ENCODE peak calls at places on chromosome 21, in four cellular contexts. U is HepG2, X is sigmoid colon, V is HCT116. Q is an unnamed sample.

GRCh38 chr21:35593000-35593502 is 467.3 kb downstream of the SETD4 start:
- DNase-seq in U (no peak), X (no peak), V (no peak), Q (no peak)

GRCh38 chr21:15204140-15204774 is 139.5 kb upstream of the NRIP1 start:
- DNase-seq in U (no peak), X (no peak), V (no peak), Q (no peak)

GRCh38 chr21:30227633-30228404 is 11.9 kb upstream of the CLDN8 start:
- DNase-seq in U (no peak), X (no peak), V (no peak), Q (no peak)

GRCh38 chr21:29192999-29193563 is 62.6 kb downstream of the MAP3K7CL start:
- DNase-seq in U (no peak), X (no peak), V (no peak), Q (no peak)

GRCh38 chr21:26943916-26944315 is 23.0 kb downstream of the ADAMTS5 start:
- DNase-seq in U (no peak), X (no peak), V (no peak), Q (no peak)

GRCh38 chr21:34553199-34553952 is 41.4 kb upstream of the KCNE1 start:
- DNase-seq in U (no peak), X (no peak), V (peak; percentile 10), Q (no peak)

GRCh38 chr21:15682977-15683376 is 46.8 kb upstream of the USP25 start:
- DNase-seq in U (no peak), X (no peak), V (no peak), Q (no peak)

GRCh38 chr21:17673261-17674020 is 60.7 kb upstream of the BTG3 start:
- DNase-seq in U (no peak), X (no peak), V (no peak), Q (no peak)

GRCh38 chr21:27429612-27430361 is 462.9 kb upstream of the ADAMTS5 start:
- DNase-seq in U (no peak), X (no peak), V (no peak), Q (no peak)

GRCh38 chr21:15141236-15141970 is 76.6 kb upstream of the NRIP1 start:
- DNase-seq in U (no peak), X (no peak), V (no peak), Q (no peak)

GRCh38 chr21:26389971-26390641 is 183.0 kb downstream of the CYYR1 start:
- DNase-seq in U (no peak), X (no peak), V (peak; percentile 34), Q (no peak)

GRCh38 chr21:27787046-27787445 is 820.2 kb upstream of the ADAMTS5 start:
- DNase-seq in U (no peak), X (no peak), V (no peak), Q (no peak)

GRCh38 chr21:34835526-34835925 is 166.7 kb downstream of the CLIC6 start:
- DNase-seq in U (peak; percentile 50), X (peak; percentile 82), V (no peak), Q (no peak)

GRCh38 chr21:33751120-33751519 is 108.8 kb downstream of the ITSN1 start:
- DNase-seq in U (no peak), X (no peak), V (no peak), Q (no peak)

GRCh38 chr21:31444061-31444460 is 100.0 kb upstream of the TIAM1 start:
- DNase-seq in U (no peak), X (no peak), V (no peak), Q (no peak)

GRCh38 chr21:26843912-26844257 is 1.3 kb downstream of the ADAMTS1 start:
- DNase-seq in U (no peak), X (no peak), V (no peak), Q (no peak)

DNA sequence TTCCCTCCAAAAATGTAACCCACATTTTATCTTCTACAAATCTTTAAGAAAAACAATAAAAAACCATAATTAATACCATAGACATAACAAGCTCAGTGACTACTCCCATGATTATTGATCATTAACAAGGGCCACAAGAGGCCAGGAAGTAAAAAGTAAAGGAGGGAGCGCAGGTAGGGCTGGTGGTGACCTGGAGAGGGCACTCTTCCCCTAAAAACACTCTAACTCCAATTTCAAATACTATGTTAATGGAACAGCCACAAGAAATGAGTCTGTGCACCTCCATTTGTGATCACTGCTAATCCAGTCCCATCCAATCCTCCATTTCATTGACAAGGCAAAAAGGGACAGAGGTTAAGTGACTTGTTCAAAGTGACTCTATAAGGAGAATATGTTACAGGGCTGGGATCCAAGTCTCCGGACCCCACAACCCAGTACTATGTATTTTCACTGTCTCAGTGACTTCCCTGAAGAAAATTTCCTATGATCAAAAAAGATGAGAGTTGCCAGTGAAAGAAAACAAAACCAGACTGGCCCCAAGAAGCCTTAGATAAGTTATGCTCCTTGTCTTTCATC is 41.2 kb upstream of the CFAP298 start:
- DNase-seq in U (peak; percentile 37), X (no peak), V (peak; percentile 15), Q (no peak)
- TF ChIP-seq CTCF in U (peak; percentile 83), X (no peak), V (peak; percentile 36), Q (no peak)

GRCh38 chr21:9758141-9758540 is 763.2 kb upstream of the TPTE start:
- DNase-seq in U (no peak), X (no peak), V (no peak), Q (peak; percentile 92)
- H3K9me3 ChIP-seq in U (peaks cover 95% of the 10 kb centered on the region), X (peaks cover 21% of the 10 kb centered on the region), V (peaks cover 70% of the 10 kb centered on the region), Q (peaks cover 4% of the 10 kb centered on the region)

GRCh38 chr21:42118901-42119300 is 47.8 kb downstream of the UMODL1 start:
- DNase-seq in U (no peak), X (no peak), V (no peak), Q (no peak)
- TF ChIP-seq POLR2AphosphoS5 in U (no peak), X (no peak), V (no peak), Q (no peak)

DNA sequence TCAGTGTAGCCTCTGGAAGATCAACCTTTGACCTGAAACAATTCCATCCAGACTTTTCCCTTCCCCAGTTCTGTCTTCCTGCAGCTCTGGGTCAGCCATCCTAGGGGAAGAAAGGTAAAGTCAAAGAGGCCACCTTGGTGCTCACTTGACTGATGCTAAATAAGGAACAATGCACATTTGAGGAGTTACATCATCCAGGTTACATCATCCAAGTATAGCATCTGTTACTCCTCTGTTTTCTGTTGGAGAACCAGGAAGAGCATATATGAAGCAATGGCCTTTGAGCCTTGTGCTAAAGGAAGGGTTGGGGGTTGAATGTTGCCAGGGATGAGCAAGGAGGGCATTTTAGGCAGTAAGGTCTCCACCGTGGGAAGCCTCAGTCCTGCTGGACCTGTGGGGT is 3.1 kb upstream of the DSCAM start:
- DNase-seq in U (no peak), X (no peak), V (no peak), Q (no peak)
- TF ChIP-seq CTCF in U (no peak), X (no peak), V (no peak), Q (no peak)

DNA sequence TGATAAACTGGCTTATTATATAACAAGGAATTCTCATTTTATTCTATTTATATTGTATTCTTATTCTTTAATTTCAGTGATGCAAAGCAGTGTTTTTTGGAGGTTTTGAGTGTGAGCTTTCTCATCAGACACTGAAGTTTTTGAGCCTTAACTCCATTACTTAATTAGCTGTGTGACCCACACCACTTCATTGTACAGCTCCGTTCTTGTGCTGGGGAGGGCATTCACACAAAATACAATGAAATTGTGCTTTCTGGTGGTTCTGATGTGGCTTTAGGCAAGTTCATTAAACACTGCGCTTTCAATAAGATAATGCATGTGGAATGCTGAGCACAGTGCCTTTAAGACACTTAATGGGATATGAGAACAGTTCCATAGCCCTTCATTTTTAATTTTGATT is 102.7 kb upstream of the TPTE start:
- DNase-seq in U (no peak), X (no peak), V (no peak), Q (no peak)
- H3K9me3 ChIP-seq in U (peaks cover 98% of the 10 kb centered on the region), X (peaks cover 53% of the 10 kb centered on the region), V (peaks cover 86% of the 10 kb centered on the region), Q (no peaks in the 10 kb centered on the region)

GRCh38 chr21:45318556-45319341 is 31.1 kb upstream of the POFUT2 start:
- DNase-seq in U (peak; percentile 94), X (peak; percentile 88), V (peak; percentile 40), Q (no peak)
- TF ChIP-seq POLR2AphosphoS5 in U (no peak), X (peak; percentile 78), V (peak; percentile 27), Q (peak; percentile 43)

Q was measured in vagina.